ENCODE peak calls at places on chromosome 21, in six cellular contexts. B, Y, G, P, A and W are unnamed samples.

GRCh38 chr21:35375115-35375514 is 326.0 kb upstream of the RUNX1 start:
- DNase-seq in B (no peak), Y (no peak), G (no peak), P (no peak), A (peak), W (no peak)

GRCh38 chr21:28294046-28294445 is 698.6 kb downstream of the LTN1 start:
- DNase-seq in B (no peak), Y (no peak), G (no peak), P (no peak), A (peak), W (no peak)

GRCh38 chr21:36310016-36310415 is 10.0 kb upstream of the MORC3 start:
- DNase-seq in B (no peak), Y (peak), G (no peak), P (no peak), A (no peak), W (no peak)

GRCh38 chr21:36663033-36663855 is 35.7 kb upstream of the SIM2 start:
- DNase-seq in B (no peak), Y (no peak), G (no peak), P (no peak), A (peak), W (no peak)

GRCh38 chr21:45019076-45019886 is 55.1 kb upstream of the ADARB1 start:
- DNase-seq in B (no peak), Y (no peak), G (no peak), P (no peak), A (peak), W (no peak)

GRCh38 chr21:14740692-14741091 is 194.6 kb upstream of the SAMSN1 start:
- DNase-seq in B (no peak), Y (no peak), G (no peak), P (no peak), A (no peak), W (no peak)

GRCh38 chr21:32819702-32820101 is 48.1 kb upstream of the PAXBP1 start:
- DNase-seq in B (no peak), Y (no peak), G (no peak), P (no peak), A (peak), W (peak)

GRCh38 chr21:45578811-45579381 is 36.7 kb upstream of the SLC19A1 start:
- DNase-seq in B (no peak), Y (no peak), G (peak), P (peak), A (no peak), W (peak)